ENCODE peak calls at places on chromosomes 4 and X, in ten cellular contexts. One of them, this sample, is unnamed.

GRCh38 chrX:46860536-46860935 is 23.7 kb downstream of the RP2 start:
- DNase-seq in kidney: no peak
- DNase-seq in heart right ventricle: no peak
- DNase-seq in tibial artery: no peak
- DNase-seq in mammary epithelial cell: no peak
- DNase-seq in left lung: no peak
- DNase-seq in esophagus muscularis mucosa: no peak
- DNase-seq in aorta: no peak
- DNase-seq in adrenal gland: no peak
- DNase-seq in pancreas: no peak
- DNase-seq in this sample: no peak

GRCh38 chrX:24395775-24396174 is 35.3 kb downstream of the SUPT20HL1 start:
- DNase-seq in tibial artery: no peak
- DNase-seq in adrenal gland: peak; percentile 61
- DNase-seq in left lung: no peak
- DNase-seq in pancreas: peak; percentile 65
- DNase-seq in heart right ventricle: peak; percentile 64
- DNase-seq in aorta: no peak
- DNase-seq in kidney: no peak
- DNase-seq in esophagus muscularis mucosa: no peak
- DNase-seq in mammary epithelial cell: peak; percentile 68
- DNase-seq in this sample: no peak

GRCh38 chr4:106032851-106033286 is 137.6 kb downstream of the NPNT start:
- DNase-seq in adrenal gland: no peak
- DNase-seq in mammary epithelial cell: no peak
- DNase-seq in kidney: peak; percentile 41
- DNase-seq in esophagus muscularis mucosa: no peak
- DNase-seq in aorta: peak; percentile 76
- DNase-seq in heart right ventricle: no peak
- DNase-seq in tibial artery: peak; percentile 83
- DNase-seq in pancreas: no peak
- DNase-seq in left lung: no peak
- DNase-seq in this sample: no peak

GRCh38 chr4:86910820-86911684 is 18.8 kb upstream of the C4orf36 start:
- DNase-seq in esophagus muscularis mucosa: no peak
- DNase-seq in mammary epithelial cell: no peak
- DNase-seq in left lung: no peak
- DNase-seq in aorta: no peak
- DNase-seq in heart right ventricle: no peak
- DNase-seq in pancreas: no peak
- DNase-seq in tibial artery: no peak
- DNase-seq in kidney: no peak
- DNase-seq in adrenal gland: no peak
- DNase-seq in this sample: no peak

GRCh38 chr4:7736436-7737267 is 203.0 kb downstream of the AFAP1 start:
- DNase-seq in esophagus muscularis mucosa: no peak
- DNase-seq in pancreas: no peak
- DNase-seq in tibial artery: no peak
- DNase-seq in aorta: no peak
- DNase-seq in adrenal gland: no peak
- DNase-seq in left lung: peak; percentile 67
- DNase-seq in heart right ventricle: no peak
- DNase-seq in mammary epithelial cell: no peak
- DNase-seq in kidney: peak; percentile 61
- DNase-seq in this sample: peak; percentile 11

GRCh38 chr4:71136071-71136470 is 142.6 kb downstream of the DCK start:
- DNase-seq in aorta: no peak
- DNase-seq in mammary epithelial cell: no peak
- DNase-seq in left lung: no peak
- DNase-seq in adrenal gland: no peak
- DNase-seq in kidney: no peak
- DNase-seq in heart right ventricle: no peak
- DNase-seq in tibial artery: no peak
- DNase-seq in pancreas: no peak
- DNase-seq in esophagus muscularis mucosa: no peak
- DNase-seq in this sample: no peak

GRCh38 chr4:4430492-4431195 is 43.7 kb downstream of the NSG1 start:
- DNase-seq in left lung: no peak
- DNase-seq in mammary epithelial cell: peak; percentile 74
- DNase-seq in heart right ventricle: no peak
- DNase-seq in pancreas: no peak
- DNase-seq in tibial artery: no peak
- DNase-seq in kidney: no peak
- DNase-seq in adrenal gland: peak; percentile 44
- DNase-seq in esophagus muscularis mucosa: no peak
- DNase-seq in aorta: peak; percentile 44
- DNase-seq in this sample: no peak

GRCh38 chr4:100986360-100986868 is 360.9 kb downstream of the PPP3CA start:
- DNase-seq in mammary epithelial cell: no peak
- DNase-seq in kidney: no peak
- DNase-seq in heart right ventricle: no peak
- DNase-seq in esophagus muscularis mucosa: no peak
- DNase-seq in left lung: no peak
- DNase-seq in aorta: no peak
- DNase-seq in adrenal gland: no peak
- DNase-seq in pancreas: peak; percentile 14
- DNase-seq in tibial artery: no peak
- DNase-seq in this sample: no peak

GRCh38 chr4:78496021-78496643 is 55.4 kb upstream of the ANXA3 start:
- DNase-seq in tibial artery: no peak
- DNase-seq in esophagus muscularis mucosa: no peak
- DNase-seq in adrenal gland: no peak
- DNase-seq in left lung: no peak
- DNase-seq in heart right ventricle: no peak
- DNase-seq in aorta: no peak
- DNase-seq in pancreas: no peak
- DNase-seq in mammary epithelial cell: no peak
- DNase-seq in kidney: no peak
- DNase-seq in this sample: no peak

GRCh38 chrX:431032-431431 is 44.3 kb upstream of the PPP2R3B start:
- DNase-seq in heart right ventricle: no peak
- DNase-seq in adrenal gland: no peak
- DNase-seq in kidney: peak; percentile 51
- DNase-seq in mammary epithelial cell: no peak
- DNase-seq in esophagus muscularis mucosa: no peak
- DNase-seq in left lung: no peak
- DNase-seq in aorta: no peak
- DNase-seq in tibial artery: no peak
- DNase-seq in pancreas: no peak
- DNase-seq in this sample: no peak

GRCh38 chr4:10006236-10006603 is 15.1 kb downstream of the SLC2A9 start:
- DNase-seq in left lung: no peak
- DNase-seq in tibial artery: peak; percentile 82
- DNase-seq in esophagus muscularis mucosa: no peak
- DNase-seq in kidney: no peak
- DNase-seq in mammary epithelial cell: peak; percentile 80
- DNase-seq in heart right ventricle: peak; percentile 24
- DNase-seq in adrenal gland: peak; percentile 39
- DNase-seq in pancreas: peak; percentile 59
- DNase-seq in aorta: no peak
- DNase-seq in this sample: no peak

GRCh38 chrX:7647826-7648225 is 195.1 kb upstream of the VCX start:
- DNase-seq in mammary epithelial cell: no peak
- DNase-seq in left lung: no peak
- DNase-seq in esophagus muscularis mucosa: no peak
- DNase-seq in heart right ventricle: no peak
- DNase-seq in adrenal gland: no peak
- DNase-seq in kidney: no peak
- DNase-seq in tibial artery: no peak
- DNase-seq in pancreas: no peak
- DNase-seq in aorta: no peak
- DNase-seq in this sample: no peak

GRCh38 chrX:141904262-141904661 is 568 bp downstream of the MAGEC1 start:
- DNase-seq in adrenal gland: no peak
- DNase-seq in tibial artery: no peak
- DNase-seq in mammary epithelial cell: no peak
- DNase-seq in heart right ventricle: no peak
- DNase-seq in aorta: no peak
- DNase-seq in pancreas: no peak
- DNase-seq in left lung: no peak
- DNase-seq in kidney: no peak
- DNase-seq in esophagus muscularis mucosa: no peak
- DNase-seq in this sample: no peak

GRCh38 chrX:46573331-46573895 is at the start of gene CHST7:
- DNase-seq in aorta: peak; percentile 87
- DNase-seq in mammary epithelial cell: peak; percentile 53
- DNase-seq in adrenal gland: peak; percentile 54
- DNase-seq in kidney: peak; percentile 90
- DNase-seq in esophagus muscularis mucosa: no peak
- DNase-seq in pancreas: peak; percentile 33
- DNase-seq in heart right ventricle: peak; percentile 55
- DNase-seq in left lung: peak; percentile 90
- DNase-seq in tibial artery: peak; percentile 76
- DNase-seq in this sample: peak; percentile 81

GRCh38 chr4:121711263-121712000 is 14.7 kb upstream of the ANXA5 start:
- DNase-seq in heart right ventricle: peak; percentile 91
- DNase-seq in mammary epithelial cell: peak; percentile 87
- DNase-seq in pancreas: peak; percentile 57
- DNase-seq in adrenal gland: peak; percentile 96
- DNase-seq in kidney: peak; percentile 96
- DNase-seq in left lung: peak; percentile 89
- DNase-seq in esophagus muscularis mucosa: peak; percentile 94
- DNase-seq in aorta: peak; percentile 97
- DNase-seq in tibial artery: peak; percentile 92
- DNase-seq in this sample: peak; percentile 88

GRCh38 chr4:185018834-185019450 is 652 bp downstream of the HELT start:
- DNase-seq in tibial artery: no peak
- DNase-seq in adrenal gland: no peak
- DNase-seq in heart right ventricle: no peak
- DNase-seq in pancreas: no peak
- DNase-seq in kidney: no peak
- DNase-seq in esophagus muscularis mucosa: no peak
- DNase-seq in left lung: no peak
- DNase-seq in aorta: no peak
- DNase-seq in mammary epithelial cell: peak; percentile 40
- DNase-seq in this sample: no peak

GRCh38 chr4:98482847-98483806 is 175.3 kb downstream of the TSPAN5 start:
- DNase-seq in aorta: no peak
- DNase-seq in kidney: no peak
- DNase-seq in tibial artery: no peak
- DNase-seq in adrenal gland: no peak
- DNase-seq in mammary epithelial cell: peak; percentile 52
- DNase-seq in left lung: no peak
- DNase-seq in esophagus muscularis mucosa: no peak
- DNase-seq in pancreas: no peak
- DNase-seq in heart right ventricle: no peak
- DNase-seq in this sample: no peak

GRCh38 chr4:147828361-147828760 is 96.5 kb downstream of the ARHGAP10 start:
- DNase-seq in heart right ventricle: no peak
- DNase-seq in esophagus muscularis mucosa: no peak
- DNase-seq in left lung: no peak
- DNase-seq in tibial artery: no peak
- DNase-seq in kidney: no peak
- DNase-seq in pancreas: no peak
- DNase-seq in mammary epithelial cell: peak; percentile 75
- DNase-seq in aorta: no peak
- DNase-seq in adrenal gland: no peak
- DNase-seq in this sample: no peak
- H3K27ac ChIP-seq in heart right ventricle: peak overlapping the region; percentile 87
- H3K27ac ChIP-seq in esophagus muscularis mucosa: peak overlapping the region; percentile 89
- H3K27ac ChIP-seq in left lung: peak overlapping the region; percentile 65
- H3K27ac ChIP-seq in tibial artery: peak overlapping the region; percentile 86
- H3K27ac ChIP-seq in kidney: no peak overlapping the region
- H3K27ac ChIP-seq in pancreas: no peak overlapping the region
- H3K27ac ChIP-seq in mammary epithelial cell: no peak overlapping the region
- H3K27ac ChIP-seq in aorta: peak overlapping the region; percentile 86
- H3K27ac ChIP-seq in adrenal gland: no peak overlapping the region
- H3K27ac ChIP-seq in this sample: peak overlapping the region; percentile 92

GRCh38 chrX:48700246-48700645 is 3.7 kb downstream of the SUV39H1 start:
- DNase-seq in kidney: no peak
- DNase-seq in adrenal gland: no peak
- DNase-seq in mammary epithelial cell: no peak
- DNase-seq in esophagus muscularis mucosa: no peak
- DNase-seq in left lung: no peak
- DNase-seq in pancreas: no peak
- DNase-seq in aorta: no peak
- DNase-seq in heart right ventricle: no peak
- DNase-seq in tibial artery: no peak
- DNase-seq in this sample: no peak
- H3K9me3 ChIP-seq in kidney: no peaks in the 10 kb centered on the region
- H3K9me3 ChIP-seq in adrenal gland: no peaks in the 10 kb centered on the region
- H3K9me3 ChIP-seq in mammary epithelial cell: no peaks in the 10 kb centered on the region
- H3K9me3 ChIP-seq in esophagus muscularis mucosa: no peaks in the 10 kb centered on the region
- H3K9me3 ChIP-seq in left lung: no peaks in the 10 kb centered on the region
- H3K9me3 ChIP-seq in pancreas: no peaks in the 10 kb centered on the region
- H3K9me3 ChIP-seq in aorta: no peaks in the 10 kb centered on the region
- H3K9me3 ChIP-seq in heart right ventricle: no peaks in the 10 kb centered on the region
- H3K9me3 ChIP-seq in tibial artery: no peaks in the 10 kb centered on the region
- H3K9me3 ChIP-seq in this sample: no peaks in the 10 kb centered on the region

GRCh38 chrX:9471571-9471985 is 6.7 kb downstream of the TBL1X start:
- DNase-seq in mammary epithelial cell: no peak
- DNase-seq in esophagus muscularis mucosa: no peak
- DNase-seq in pancreas: no peak
- DNase-seq in aorta: no peak
- DNase-seq in left lung: no peak
- DNase-seq in tibial artery: no peak
- DNase-seq in adrenal gland: no peak
- DNase-seq in heart right ventricle: no peak
- DNase-seq in kidney: no peak
- DNase-seq in this sample: no peak
- H3K27ac ChIP-seq in mammary epithelial cell: no peak overlapping the region
- H3K27ac ChIP-seq in esophagus muscularis mucosa: no peak overlapping the region
- H3K27ac ChIP-seq in pancreas: no peak overlapping the region
- H3K27ac ChIP-seq in aorta: no peak overlapping the region
- H3K27ac ChIP-seq in left lung: no peak overlapping the region
- H3K27ac ChIP-seq in tibial artery: no peak overlapping the region
- H3K27ac ChIP-seq in adrenal gland: no peak overlapping the region
- H3K27ac ChIP-seq in heart right ventricle: no peak overlapping the region
- H3K27ac ChIP-seq in kidney: peak overlapping the region; percentile 53
- H3K27ac ChIP-seq in this sample: no peak overlapping the region

GRCh38 chrX:40320819-40321218 is 223.1 kb upstream of the BCOR start:
- DNase-seq in tibial artery: no peak
- DNase-seq in esophagus muscularis mucosa: no peak
- DNase-seq in pancreas: no peak
- DNase-seq in kidney: no peak
- DNase-seq in mammary epithelial cell: no peak
- DNase-seq in aorta: no peak
- DNase-seq in left lung: no peak
- DNase-seq in heart right ventricle: no peak
- DNase-seq in adrenal gland: no peak
- DNase-seq in this sample: no peak

GRCh38 chrX:40314070-40314469 is 216.3 kb upstream of the BCOR start:
- DNase-seq in tibial artery: no peak
- DNase-seq in left lung: no peak
- DNase-seq in aorta: no peak
- DNase-seq in esophagus muscularis mucosa: no peak
- DNase-seq in mammary epithelial cell: no peak
- DNase-seq in heart right ventricle: no peak
- DNase-seq in pancreas: no peak
- DNase-seq in adrenal gland: no peak
- DNase-seq in kidney: no peak
- DNase-seq in this sample: no peak

GRCh38 chrX:40316502-40316901 is 218.7 kb upstream of the BCOR start:
- DNase-seq in kidney: no peak
- DNase-seq in mammary epithelial cell: no peak
- DNase-seq in esophagus muscularis mucosa: no peak
- DNase-seq in adrenal gland: no peak
- DNase-seq in pancreas: no peak
- DNase-seq in left lung: no peak
- DNase-seq in heart right ventricle: no peak
- DNase-seq in tibial artery: no peak
- DNase-seq in aorta: no peak
- DNase-seq in this sample: no peak

GRCh38 chrX:40318076-40318475 is 220.3 kb upstream of the BCOR start:
- DNase-seq in aorta: no peak
- DNase-seq in esophagus muscularis mucosa: no peak
- DNase-seq in kidney: no peak
- DNase-seq in pancreas: no peak
- DNase-seq in adrenal gland: no peak
- DNase-seq in left lung: no peak
- DNase-seq in mammary epithelial cell: no peak
- DNase-seq in heart right ventricle: no peak
- DNase-seq in tibial artery: no peak
- DNase-seq in this sample: no peak

GRCh38 chrX:40318796-40319195 is 221.0 kb upstream of the BCOR start:
- DNase-seq in heart right ventricle: no peak
- DNase-seq in pancreas: no peak
- DNase-seq in mammary epithelial cell: no peak
- DNase-seq in adrenal gland: no peak
- DNase-seq in esophagus muscularis mucosa: no peak
- DNase-seq in tibial artery: no peak
- DNase-seq in aorta: no peak
- DNase-seq in kidney: no peak
- DNase-seq in left lung: no peak
- DNase-seq in this sample: no peak
- H3K9me3 ChIP-seq in heart right ventricle: no peaks in the 10 kb centered on the region
- H3K9me3 ChIP-seq in pancreas: no peaks in the 10 kb centered on the region
- H3K9me3 ChIP-seq in mammary epithelial cell: peaks cover 9% of the 10 kb centered on the region
- H3K9me3 ChIP-seq in adrenal gland: no peaks in the 10 kb centered on the region
- H3K9me3 ChIP-seq in esophagus muscularis mucosa: no peaks in the 10 kb centered on the region
- H3K9me3 ChIP-seq in tibial artery: peaks cover 63% of the 10 kb centered on the region
- H3K9me3 ChIP-seq in aorta: no peaks in the 10 kb centered on the region
- H3K9me3 ChIP-seq in kidney: no peaks in the 10 kb centered on the region
- H3K9me3 ChIP-seq in left lung: no peaks in the 10 kb centered on the region
- H3K9me3 ChIP-seq in this sample: peaks cover 7% of the 10 kb centered on the region

This sample was measured in left ventricle myocardium inferior.